ENCODE peak calls at places on chromosomes 7 and 10, in five cellular contexts. U is HTR-8/SVneo, H is COR-L47, Z is T-helper 22 cell, M is WTC11. S is an unnamed sample.

GRCh38 chr10:99945286-99945685 is 64.5 kb downstream of the DNMBP start:
- DNase-seq in H (no peak), M (no peak), Z (no peak), U (no peak), S (no peak)

GRCh38 chr10:71571460-71572175 is 148.0 kb downstream of the C10orf105 start:
- DNase-seq in U (no peak), M (no peak), Z (no peak), H (no peak), S (no peak)

GRCh38 chr10:78000956-78001472 is 28.3 kb downstream of the POLR3A start:
- DNase-seq in Z (no peak), U (no peak), H (no peak), M (no peak), S (no peak)

GRCh38 chr10:96017227-96017687 is 26.1 kb upstream of the CCNJ start:
- DNase-seq in H (peak; percentile 20), M (peak; percentile 29), Z (no peak), U (peak; percentile 60), S (peak; percentile 11)

GRCh38 chr10:116106611-116107010 is 166.4 kb downstream of the GFRA1 start:
- DNase-seq in U (no peak), M (no peak), Z (no peak), H (no peak), S (no peak)

GRCh38 chr7:152894295-152895170 is 135.0 kb downstream of the ACTR3B start:
- DNase-seq in Z (no peak), M (peak; percentile 60), U (peak; percentile 36), H (no peak), S (peak; percentile 79)

GRCh38 chr10:88243847-88244730 is 339.0 kb downstream of the RNLS start:
- DNase-seq in H (no peak), M (no peak), U (no peak), Z (no peak), S (no peak)

GRCh38 chr10:132164801-132165278 is 21.9 kb upstream of the DPYSL4 start:
- DNase-seq in H (no peak), M (no peak), U (no peak), Z (no peak), S (peak; percentile 34)

GRCh38 chr7:37817219-37817618 is 31.2 kb upstream of the NME8 start:
- DNase-seq in M (no peak), Z (no peak), H (no peak), U (no peak), S (no peak)

GRCh38 chr7:142323706-142324105 is 65.8 kb upstream of the PRSS58 start:
- DNase-seq in U (no peak), Z (no peak), H (no peak), M (peak; percentile 88), S (peak; percentile 84)

GRCh38 chr10:78774999-78775711 is 293.6 kb upstream of the ZMIZ1 start:
- DNase-seq in H (no peak), Z (no peak), M (no peak), U (no peak), S (peak; percentile 67)

GRCh38 chr7:636396-636795 is 90.1 kb upstream of the DNAAF5 start:
- DNase-seq in Z (no peak), M (peak; percentile 27), U (peak; percentile 87), H (no peak), S (peak; percentile 68)

GRCh38 chr7:52283399-52283798 is 752.0 kb upstream of the POM121L12 start:
- DNase-seq in M (no peak), H (no peak), Z (no peak), U (no peak), S (no peak)

GRCh38 chr7:91435386-91436059 is 171.3 kb downstream of the FZD1 start:
- DNase-seq in M (no peak), U (no peak), Z (no peak), H (no peak), S (no peak)

GRCh38 chr10:72727128-72727527 is 35.2 kb downstream of the MCU start:
- DNase-seq in M (no peak), Z (no peak), H (no peak), U (no peak), S (no peak)

GRCh38 chr10:77498829-77499228 is 138.8 kb downstream of the KCNMA1 start:
- DNase-seq in U (no peak), H (no peak), M (no peak), Z (no peak), S (no peak)

GRCh38 chr10:49609283-49610014 is 661 bp upstream of the SLC18A3 start:
- DNase-seq in U (no peak), H (no peak), Z (no peak), M (peak; percentile 68), S (no peak)

GRCh38 chr7:101884671-101885596 is 67.5 kb downstream of the CUX1 start:
- DNase-seq in M (no peak), U (no peak), Z (no peak), H (no peak), S (peak; percentile 53)

GRCh38 chr7:77587276-77587675 is 50.2 kb downstream of the PTPN12 start:
- DNase-seq in U (no peak), H (no peak), Z (no peak), M (no peak), S (no peak)

GRCh38 chr7:97269741-97270140 is 152.2 kb downstream of the SDHAF3 start:
- DNase-seq in M (no peak), H (no peak), U (no peak), Z (no peak), S (peak; percentile 10)